ENCODE peak calls at places on chromosomes 3 and 15, in five cellular contexts. One of them, this sample, is unnamed.

GRCh38 chr3:50194903-50195500 is 3.6 kb downstream of the GNAT1 start:
- DNase-seq in astrocyte: no peak
- DNase-seq in H9: peak; percentile 78
- DNase-seq in HCT116: peak; percentile 42
- DNase-seq in IMR-90: no peak
- DNase-seq in this sample: no peak

GRCh38 chr15:93126496-93127083 is 37.6 kb upstream of the RGMA start:
- DNase-seq in astrocyte: no peak
- DNase-seq in H9: no peak
- DNase-seq in HCT116: no peak
- DNase-seq in IMR-90: no peak
- DNase-seq in this sample: no peak

GRCh38 chr15:48536681-48537091 is 108.8 kb downstream of the FBN1 start:
- DNase-seq in astrocyte: peak; percentile 60
- DNase-seq in H9: no peak
- DNase-seq in HCT116: no peak
- DNase-seq in IMR-90: peak; percentile 35
- DNase-seq in this sample: no peak

GRCh38 chr3:131033480-131034080 is 6.9 kb downstream of the NEK11 start:
- DNase-seq in astrocyte: no peak
- DNase-seq in H9: no peak
- DNase-seq in HCT116: peak; percentile 41
- DNase-seq in IMR-90: peak; percentile 55
- DNase-seq in this sample: peak; percentile 65

GRCh38 chr3:127448161-127448561 is 142.4 kb downstream of the TPRA1 start:
- DNase-seq in astrocyte: no peak
- DNase-seq in H9: peak; percentile 18
- DNase-seq in HCT116: no peak
- DNase-seq in IMR-90: no peak
- DNase-seq in this sample: peak; percentile 84

GRCh38 chr3:186757686-186758220 is 25.6 kb upstream of the EIF4A2 start:
- DNase-seq in astrocyte: no peak
- DNase-seq in H9: no peak
- DNase-seq in HCT116: no peak
- DNase-seq in IMR-90: no peak
- DNase-seq in this sample: no peak

GRCh38 chr3:4138150-4138783 is 164.9 kb upstream of the SETMAR start:
- DNase-seq in astrocyte: no peak
- DNase-seq in H9: no peak
- DNase-seq in HCT116: no peak
- DNase-seq in IMR-90: no peak
- DNase-seq in this sample: no peak

GRCh38 chr3:129827765-129828164 is 65.7 kb downstream of the TMCC1 start:
- DNase-seq in astrocyte: no peak
- DNase-seq in H9: no peak
- DNase-seq in HCT116: no peak
- DNase-seq in IMR-90: no peak
- DNase-seq in this sample: no peak

GRCh38 chr15:77830041-77830440 is 197.3 kb upstream of the LINGO1 start:
- DNase-seq in astrocyte: peak; percentile 96
- DNase-seq in H9: peak; percentile 22
- DNase-seq in HCT116: peak; percentile 6
- DNase-seq in IMR-90: peak; percentile 62
- DNase-seq in this sample: peak; percentile 1

GRCh38 chr15:51585953-51586352 is 36.6 kb downstream of the DMXL2 start:
- DNase-seq in astrocyte: no peak
- DNase-seq in H9: no peak
- DNase-seq in HCT116: no peak
- DNase-seq in IMR-90: no peak
- DNase-seq in this sample: no peak

GRCh38 chr3:101950985-101951733 is 101.8 kb downstream of the NFKBIZ start:
- DNase-seq in astrocyte: no peak
- DNase-seq in H9: no peak
- DNase-seq in HCT116: no peak
- DNase-seq in IMR-90: no peak
- DNase-seq in this sample: no peak

GRCh38 chr3:132289311-132289710 is 27.9 kb upstream of the ACP3 start:
- DNase-seq in astrocyte: no peak
- DNase-seq in H9: no peak
- DNase-seq in HCT116: no peak
- DNase-seq in IMR-90: no peak
- DNase-seq in this sample: no peak

GRCh38 chr3:196995646-196996355 is 27.2 kb upstream of the PIGZ start:
- DNase-seq in astrocyte: no peak
- DNase-seq in H9: no peak
- DNase-seq in HCT116: no peak
- DNase-seq in IMR-90: peak; percentile 7
- DNase-seq in this sample: peak; percentile 61

GRCh38 chr3:188807002-188807401 is 364.8 kb upstream of the TPRG1 start:
- DNase-seq in astrocyte: peak; percentile 34
- DNase-seq in H9: no peak
- DNase-seq in HCT116: peak; percentile 13
- DNase-seq in IMR-90: peak; percentile 23
- DNase-seq in this sample: no peak

GRCh38 chr3:109806929-109807328 is 469.6 kb upstream of the DPPA4 start:
- DNase-seq in astrocyte: peak; percentile 62
- DNase-seq in H9: no peak
- DNase-seq in HCT116: peak; percentile 88
- DNase-seq in IMR-90: peak; percentile 56
- DNase-seq in this sample: no peak

GRCh38 chr3:184786271-184787010 is 25.5 kb upstream of the VPS8 start:
- DNase-seq in astrocyte: peak; percentile 67
- DNase-seq in H9: no peak
- DNase-seq in HCT116: no peak
- DNase-seq in IMR-90: peak; percentile 92
- DNase-seq in this sample: peak; percentile 97

GRCh38 chr15:36407647-36408046 is 171.8 kb upstream of the CDIN1 start:
- DNase-seq in astrocyte: peak; percentile 74
- DNase-seq in H9: no peak
- DNase-seq in HCT116: no peak
- DNase-seq in IMR-90: peak; percentile 63
- DNase-seq in this sample: peak; percentile 75

GRCh38 chr3:169526246-169526645 is 137.3 kb downstream of the MECOM start:
- DNase-seq in astrocyte: peak; percentile 46
- DNase-seq in H9: no peak
- DNase-seq in HCT116: no peak
- DNase-seq in IMR-90: peak; percentile 1
- DNase-seq in this sample: no peak

GRCh38 chr15:76431936-76432335 is 95.4 kb downstream of the ISL2 start:
- DNase-seq in astrocyte: peak; percentile 64
- DNase-seq in H9: peak; percentile 36
- DNase-seq in HCT116: no peak
- DNase-seq in IMR-90: peak; percentile 22
- DNase-seq in this sample: no peak

GRCh38 chr3:151675858-151676615 is 57.7 kb upstream of the AADACL2 start:
- DNase-seq in astrocyte: no peak
- DNase-seq in H9: no peak
- DNase-seq in HCT116: no peak
- DNase-seq in IMR-90: no peak
- DNase-seq in this sample: no peak

GRCh38 chr15:100265641-100266035 is 76.1 kb downstream of the ADAMTS17 start:
- DNase-seq in astrocyte: no peak
- DNase-seq in H9: no peak
- DNase-seq in HCT116: no peak
- DNase-seq in IMR-90: no peak
- DNase-seq in this sample: no peak

GRCh38 chr15:69748700-69749099 is 296.1 kb downstream of the RPLP1 start:
- DNase-seq in astrocyte: no peak
- DNase-seq in H9: no peak
- DNase-seq in HCT116: no peak
- DNase-seq in IMR-90: no peak
- DNase-seq in this sample: no peak
- H3K27me3 ChIP-seq in astrocyte: peaks cover 9% of the 10 kb centered on the region
- H3K27me3 ChIP-seq in H9: no peaks in the 10 kb centered on the region
- H3K27me3 ChIP-seq in HCT116: no peaks in the 10 kb centered on the region
- H3K27me3 ChIP-seq in IMR-90: peaks cover 56% of the 10 kb centered on the region
- H3K27me3 ChIP-seq in this sample: peaks cover 33% of the 10 kb centered on the region

GRCh38 chr3:114384558-114384903 is 90.7 kb downstream of the TIGIT start:
- DNase-seq in astrocyte: no peak
- DNase-seq in H9: no peak
- DNase-seq in HCT116: no peak
- DNase-seq in IMR-90: no peak
- DNase-seq in this sample: no peak
- H2AFZ ChIP-seq in astrocyte: peak overlapping the region; percentile 26
- H2AFZ ChIP-seq in H9: no peak overlapping the region
- H2AFZ ChIP-seq in HCT116: no peak overlapping the region
- H2AFZ ChIP-seq in IMR-90: no peak overlapping the region
- H2AFZ ChIP-seq in this sample: peak overlapping the region; percentile 86

DNA sequence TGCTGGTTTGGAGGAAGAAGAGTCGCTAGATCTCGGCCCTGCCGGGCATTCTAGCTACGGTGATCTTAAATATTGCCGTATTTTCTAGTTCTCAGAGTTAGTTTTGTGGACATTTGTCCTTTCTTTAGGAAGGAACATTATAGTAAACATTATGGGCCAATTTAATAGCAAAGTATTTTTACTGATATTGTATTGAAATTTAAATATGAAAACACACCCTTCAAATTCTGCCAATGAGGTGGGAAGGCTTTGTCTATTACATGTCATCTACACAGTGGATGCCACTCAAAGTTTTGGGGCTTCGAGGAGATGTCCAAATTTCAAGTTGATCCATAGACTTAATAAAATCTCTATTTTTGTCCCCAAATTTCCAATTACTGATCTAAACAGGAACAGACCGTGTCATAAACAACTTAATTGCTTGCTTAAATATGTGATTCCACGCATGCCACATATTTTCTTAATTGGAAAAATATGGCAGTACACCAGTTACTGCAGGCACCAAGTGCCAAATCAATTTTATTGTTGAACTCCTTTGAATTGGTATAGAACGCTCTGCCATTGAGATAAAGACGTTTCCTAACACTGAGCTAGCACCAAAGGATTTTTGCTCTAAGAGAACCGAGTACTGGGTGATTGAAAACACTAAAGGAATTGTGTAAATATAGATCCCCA is 1.7 kb downstream of the SHOX2 start:
- DNase-seq in astrocyte: no peak
- DNase-seq in H9: no peak
- DNase-seq in HCT116: no peak
- DNase-seq in IMR-90: no peak
- DNase-seq in this sample: no peak
- H3K27me3 ChIP-seq in astrocyte: peaks cover 90% of the 10 kb centered on the region
- H3K27me3 ChIP-seq in H9: peaks cover 66% of the 10 kb centered on the region
- H3K27me3 ChIP-seq in HCT116: no peaks in the 10 kb centered on the region
- H3K27me3 ChIP-seq in IMR-90: peaks cover 69% of the 10 kb centered on the region
- H3K27me3 ChIP-seq in this sample: peaks cover 35% of the 10 kb centered on the region

DNA sequence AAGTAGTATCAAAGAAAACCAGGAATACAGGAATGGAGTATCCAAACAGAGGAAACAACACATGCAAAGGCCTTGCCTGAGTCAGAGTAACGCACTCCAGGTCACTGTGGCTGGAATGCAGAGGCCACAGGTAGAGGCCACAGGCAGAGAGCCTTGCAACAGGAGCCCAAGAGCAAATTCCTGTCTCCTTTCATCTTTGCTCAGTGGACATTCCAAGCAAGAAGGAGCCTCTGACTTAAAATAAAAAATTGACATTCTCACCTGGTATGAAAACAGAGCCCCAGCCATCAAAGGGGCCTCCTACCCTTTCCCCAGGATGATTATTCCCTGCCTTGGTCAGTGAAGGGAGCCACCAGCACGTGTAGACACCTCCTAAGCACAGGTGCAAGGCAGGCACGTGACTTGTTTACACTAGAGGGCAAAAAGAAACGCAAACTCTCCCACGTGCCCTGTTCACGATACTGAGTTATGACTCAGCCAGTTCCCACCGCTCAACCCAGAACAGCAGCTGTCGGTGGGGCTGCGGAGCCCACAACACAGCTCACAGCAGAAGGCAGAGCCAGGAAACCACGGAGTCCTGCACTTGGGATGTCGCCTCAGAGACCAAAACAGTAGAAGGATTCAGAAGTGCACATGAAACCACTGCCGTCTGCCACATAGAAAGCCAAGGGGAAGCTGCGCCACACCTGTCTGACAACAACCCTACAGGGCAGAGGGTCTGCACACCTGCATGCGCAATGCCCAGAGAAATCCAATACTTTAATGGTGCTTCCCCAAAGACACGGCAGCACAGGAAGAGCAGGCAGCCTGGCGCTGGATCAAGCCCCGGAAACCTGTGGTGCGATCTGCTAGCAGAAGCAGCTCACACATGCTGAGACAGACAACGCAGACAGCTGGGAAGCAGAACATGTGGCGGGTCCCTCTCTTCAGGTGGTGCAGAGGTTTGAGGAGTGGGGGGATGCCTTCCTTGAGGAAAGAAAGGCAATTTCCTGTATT is 52.1 kb downstream of the ITGB5 start:
- DNase-seq in astrocyte: peak; percentile 83
- DNase-seq in H9: peak; percentile 76
- DNase-seq in HCT116: peak; percentile 75
- DNase-seq in IMR-90: peak; percentile 98
- DNase-seq in this sample: no peak
- H2AFZ ChIP-seq in astrocyte: no peak overlapping the region
- H2AFZ ChIP-seq in H9: no peak overlapping the region
- H2AFZ ChIP-seq in HCT116: no peak overlapping the region
- H2AFZ ChIP-seq in IMR-90: peak overlapping the region; percentile 4
- H2AFZ ChIP-seq in this sample: no peak overlapping the region

DNA sequence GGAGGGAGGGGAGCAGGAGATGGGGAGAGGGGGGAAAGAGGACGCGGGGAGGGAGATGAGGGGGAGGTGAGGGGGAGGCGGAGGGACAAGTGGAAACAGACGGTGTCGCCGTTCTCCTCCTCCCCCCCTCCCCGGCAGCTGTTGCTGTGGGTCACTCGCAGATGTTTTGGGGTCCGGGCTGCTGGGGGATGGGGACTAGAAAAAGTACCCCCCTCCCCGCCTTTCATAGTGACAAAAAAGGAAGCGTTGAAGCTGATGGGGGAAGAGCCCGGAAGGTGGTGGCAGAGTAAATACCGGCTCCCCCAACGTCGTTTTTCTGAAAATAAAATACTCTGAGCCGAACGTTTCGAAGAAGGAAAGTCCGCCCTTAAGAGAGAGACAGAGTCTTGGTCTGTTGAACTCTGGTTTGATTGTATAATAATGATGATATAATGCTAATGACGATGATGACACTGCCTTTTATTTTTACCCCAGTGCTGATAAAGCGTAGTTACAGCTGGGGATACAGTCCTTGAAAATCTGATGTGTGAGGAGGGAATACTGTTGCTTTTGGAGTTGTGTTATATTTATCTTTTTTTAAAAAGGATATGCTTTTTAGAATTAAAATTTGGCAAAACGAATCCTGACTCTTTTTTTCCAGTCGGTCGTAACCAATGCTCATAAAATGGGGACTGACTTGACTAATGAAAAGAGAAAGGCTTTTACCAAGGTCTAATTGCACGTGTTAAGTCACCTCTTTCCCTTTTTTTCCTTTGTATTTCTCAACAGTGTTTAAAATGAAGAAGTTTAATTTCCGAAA is 997 bp downstream of the STXBP5L start:
- DNase-seq in astrocyte: no peak
- DNase-seq in H9: peak; percentile 38
- DNase-seq in HCT116: no peak
- DNase-seq in IMR-90: no peak
- DNase-seq in this sample: no peak
- H3K27me3 ChIP-seq in astrocyte: peaks cover 16% of the 10 kb centered on the region
- H3K27me3 ChIP-seq in H9: no peaks in the 10 kb centered on the region
- H3K27me3 ChIP-seq in HCT116: no peaks in the 10 kb centered on the region
- H3K27me3 ChIP-seq in IMR-90: peaks cover 12% of the 10 kb centered on the region
- H3K27me3 ChIP-seq in this sample: peaks cover 23% of the 10 kb centered on the region

This sample was measured in osteoblast.